ENCODE peak calls at places on chromosomes 12 and 14, in ten cellular contexts. One of them, this sample, is unnamed.

GRCh38 chr14:53002576-53002975 is 51.7 kb upstream of the FERMT2 start:
- DNase-seq in brain microvascular endothelial cell: no peak
- DNase-seq in psoas muscle: no peak
- DNase-seq in left ventricle myocardium inferior: no peak
- DNase-seq in ovary: no peak
- DNase-seq in lung: no peak
- DNase-seq in astrocyte of the cerebellum: no peak
- DNase-seq in OCI-LY7: peak
- DNase-seq in GM23338: no peak
- DNase-seq in right atrium auricular region: no peak
- DNase-seq in this sample: peak

GRCh38 chr12:122125452-122126341 is 47.1 kb downstream of the MLXIP start:
- DNase-seq in astrocyte of the cerebellum: no peak
- DNase-seq in lung: no peak
- DNase-seq in psoas muscle: peak
- DNase-seq in left ventricle myocardium inferior: no peak
- DNase-seq in ovary: no peak
- DNase-seq in GM23338: no peak
- DNase-seq in OCI-LY7: no peak
- DNase-seq in brain microvascular endothelial cell: no peak
- DNase-seq in right atrium auricular region: no peak
- DNase-seq in this sample: no peak

GRCh38 chr12:110844551-110845395 is 2.0 kb upstream of the CCDC63 start:
- DNase-seq in ovary: no peak
- DNase-seq in GM23338: no peak
- DNase-seq in lung: no peak
- DNase-seq in brain microvascular endothelial cell: no peak
- DNase-seq in OCI-LY7: no peak
- DNase-seq in psoas muscle: peak
- DNase-seq in left ventricle myocardium inferior: peak
- DNase-seq in astrocyte of the cerebellum: peak
- DNase-seq in right atrium auricular region: no peak
- DNase-seq in this sample: no peak

GRCh38 chr12:76976777-76977465 is 88.4 kb downstream of the E2F7 start:
- DNase-seq in psoas muscle: no peak
- DNase-seq in lung: no peak
- DNase-seq in right atrium auricular region: no peak
- DNase-seq in brain microvascular endothelial cell: no peak
- DNase-seq in OCI-LY7: no peak
- DNase-seq in left ventricle myocardium inferior: no peak
- DNase-seq in astrocyte of the cerebellum: no peak
- DNase-seq in GM23338: no peak
- DNase-seq in ovary: no peak
- DNase-seq in this sample: no peak

GRCh38 chr12:464484-465267 is 4.9 kb downstream of the B4GALNT3 start:
- DNase-seq in astrocyte of the cerebellum: no peak
- DNase-seq in ovary: no peak
- DNase-seq in OCI-LY7: no peak
- DNase-seq in brain microvascular endothelial cell: no peak
- DNase-seq in psoas muscle: no peak
- DNase-seq in lung: no peak
- DNase-seq in right atrium auricular region: no peak
- DNase-seq in GM23338: no peak
- DNase-seq in left ventricle myocardium inferior: no peak
- DNase-seq in this sample: no peak

GRCh38 chr12:75658826-75659823 is 147.7 kb upstream of the KRR1 start:
- DNase-seq in OCI-LY7: no peak
- DNase-seq in right atrium auricular region: no peak
- DNase-seq in GM23338: no peak
- DNase-seq in lung: no peak
- DNase-seq in left ventricle myocardium inferior: no peak
- DNase-seq in psoas muscle: no peak
- DNase-seq in brain microvascular endothelial cell: peak
- DNase-seq in astrocyte of the cerebellum: peak
- DNase-seq in ovary: no peak
- DNase-seq in this sample: no peak

GRCh38 chr14:104724407-104724980 is 465 bp downstream of the ADSS1 start:
- DNase-seq in ovary: peak
- DNase-seq in psoas muscle: peak
- DNase-seq in OCI-LY7: no peak
- DNase-seq in lung: peak
- DNase-seq in right atrium auricular region: peak
- DNase-seq in astrocyte of the cerebellum: no peak
- DNase-seq in GM23338: peak
- DNase-seq in brain microvascular endothelial cell: no peak
- DNase-seq in left ventricle myocardium inferior: peak
- DNase-seq in this sample: no peak

GRCh38 chr14:29461131-29461530 is 466.5 kb downstream of the PRKD1 start:
- DNase-seq in ovary: no peak
- DNase-seq in astrocyte of the cerebellum: no peak
- DNase-seq in psoas muscle: no peak
- DNase-seq in brain microvascular endothelial cell: no peak
- DNase-seq in lung: no peak
- DNase-seq in OCI-LY7: no peak
- DNase-seq in left ventricle myocardium inferior: no peak
- DNase-seq in GM23338: no peak
- DNase-seq in right atrium auricular region: no peak
- DNase-seq in this sample: no peak

GRCh38 chr14:31418440-31418839 is 1.9 kb downstream of the HEATR5A start:
- DNase-seq in psoas muscle: no peak
- DNase-seq in brain microvascular endothelial cell: no peak
- DNase-seq in ovary: no peak
- DNase-seq in OCI-LY7: no peak
- DNase-seq in lung: no peak
- DNase-seq in GM23338: no peak
- DNase-seq in right atrium auricular region: no peak
- DNase-seq in astrocyte of the cerebellum: no peak
- DNase-seq in left ventricle myocardium inferior: no peak
- DNase-seq in this sample: no peak
- H3K4me3 ChIP-seq in psoas muscle: peak
- H3K4me3 ChIP-seq in brain microvascular endothelial cell: no peak
- H3K4me3 ChIP-seq in ovary: no peak
- H3K4me3 ChIP-seq in OCI-LY7: no peak
- H3K4me3 ChIP-seq in lung: no peak
- H3K4me3 ChIP-seq in GM23338: no peak
- H3K4me3 ChIP-seq in right atrium auricular region: no peak
- H3K4me3 ChIP-seq in astrocyte of the cerebellum: no peak
- H3K4me3 ChIP-seq in left ventricle myocardium inferior: no peak
- H3K4me3 ChIP-seq in this sample: no peak

GRCh38 chr12:52279683-52280318 is 5.4 kb downstream of the KRT86 start:
- DNase-seq in right atrium auricular region: no peak
- DNase-seq in astrocyte of the cerebellum: no peak
- DNase-seq in left ventricle myocardium inferior: no peak
- DNase-seq in brain microvascular endothelial cell: no peak
- DNase-seq in ovary: no peak
- DNase-seq in psoas muscle: no peak
- DNase-seq in GM23338: no peak
- DNase-seq in OCI-LY7: no peak
- DNase-seq in lung: no peak
- DNase-seq in this sample: no peak

GRCh38 chr12:52280319-52280795 is 5.9 kb downstream of the KRT86 start:
- DNase-seq in brain microvascular endothelial cell: peak
- DNase-seq in lung: peak
- DNase-seq in OCI-LY7: no peak
- DNase-seq in right atrium auricular region: peak
- DNase-seq in ovary: peak
- DNase-seq in astrocyte of the cerebellum: peak
- DNase-seq in GM23338: no peak
- DNase-seq in psoas muscle: peak
- DNase-seq in left ventricle myocardium inferior: no peak
- DNase-seq in this sample: no peak

GRCh38 chr12:52278931-52279682 is 4.7 kb downstream of the KRT86 start:
- DNase-seq in astrocyte of the cerebellum: no peak
- DNase-seq in left ventricle myocardium inferior: peak
- DNase-seq in ovary: peak
- DNase-seq in OCI-LY7: peak
- DNase-seq in right atrium auricular region: peak
- DNase-seq in GM23338: peak
- DNase-seq in brain microvascular endothelial cell: peak
- DNase-seq in psoas muscle: peak
- DNase-seq in lung: peak
- DNase-seq in this sample: no peak

GRCh38 chr12:52277486-52278245 is 3.2 kb downstream of the KRT86 start:
- DNase-seq in brain microvascular endothelial cell: no peak
- DNase-seq in GM23338: no peak
- DNase-seq in psoas muscle: no peak
- DNase-seq in OCI-LY7: no peak
- DNase-seq in lung: no peak
- DNase-seq in astrocyte of the cerebellum: no peak
- DNase-seq in left ventricle myocardium inferior: no peak
- DNase-seq in ovary: no peak
- DNase-seq in right atrium auricular region: no peak
- DNase-seq in this sample: no peak

GRCh38 chr12:52278530-52278929 is 4.1 kb downstream of the KRT86 start:
- DNase-seq in ovary: no peak
- DNase-seq in left ventricle myocardium inferior: no peak
- DNase-seq in lung: no peak
- DNase-seq in OCI-LY7: no peak
- DNase-seq in psoas muscle: no peak
- DNase-seq in GM23338: peak
- DNase-seq in astrocyte of the cerebellum: no peak
- DNase-seq in brain microvascular endothelial cell: no peak
- DNase-seq in right atrium auricular region: no peak
- DNase-seq in this sample: no peak
- H3K4me3 ChIP-seq in ovary: no peak
- H3K4me3 ChIP-seq in left ventricle myocardium inferior: no peak
- H3K4me3 ChIP-seq in lung: no peak
- H3K4me3 ChIP-seq in OCI-LY7: no peak
- H3K4me3 ChIP-seq in psoas muscle: no peak
- H3K4me3 ChIP-seq in GM23338: peak
- H3K4me3 ChIP-seq in astrocyte of the cerebellum: peak
- H3K4me3 ChIP-seq in brain microvascular endothelial cell: peak
- H3K4me3 ChIP-seq in right atrium auricular region: no peak
- H3K4me3 ChIP-seq in this sample: peak

GRCh38 chr12:6201775-6202292 is 1.6 kb downstream of the CD9 start:
- DNase-seq in left ventricle myocardium inferior: no peak
- DNase-seq in astrocyte of the cerebellum: no peak
- DNase-seq in ovary: no peak
- DNase-seq in GM23338: no peak
- DNase-seq in psoas muscle: no peak
- DNase-seq in brain microvascular endothelial cell: no peak
- DNase-seq in right atrium auricular region: no peak
- DNase-seq in OCI-LY7: no peak
- DNase-seq in lung: no peak
- DNase-seq in this sample: no peak

GRCh38 chr12:6200266-6201198 is at the start of gene CD9:
- DNase-seq in GM23338: peak
- DNase-seq in left ventricle myocardium inferior: peak
- DNase-seq in psoas muscle: peak
- DNase-seq in brain microvascular endothelial cell: no peak
- DNase-seq in ovary: peak
- DNase-seq in astrocyte of the cerebellum: no peak
- DNase-seq in OCI-LY7: no peak
- DNase-seq in lung: peak
- DNase-seq in right atrium auricular region: no peak
- DNase-seq in this sample: no peak

GRCh38 chr12:6202846-6203245 is 2.6 kb downstream of the CD9 start:
- DNase-seq in lung: no peak
- DNase-seq in ovary: no peak
- DNase-seq in OCI-LY7: no peak
- DNase-seq in left ventricle myocardium inferior: no peak
- DNase-seq in GM23338: no peak
- DNase-seq in psoas muscle: no peak
- DNase-seq in astrocyte of the cerebellum: no peak
- DNase-seq in brain microvascular endothelial cell: no peak
- DNase-seq in right atrium auricular region: no peak
- DNase-seq in this sample: no peak

GRCh38 chr12:6201199-6201608 is 1.0 kb downstream of the CD9 start:
- DNase-seq in OCI-LY7: no peak
- DNase-seq in left ventricle myocardium inferior: no peak
- DNase-seq in lung: no peak
- DNase-seq in GM23338: peak
- DNase-seq in ovary: no peak
- DNase-seq in brain microvascular endothelial cell: no peak
- DNase-seq in astrocyte of the cerebellum: no peak
- DNase-seq in psoas muscle: peak
- DNase-seq in right atrium auricular region: no peak
- DNase-seq in this sample: no peak

DNA sequence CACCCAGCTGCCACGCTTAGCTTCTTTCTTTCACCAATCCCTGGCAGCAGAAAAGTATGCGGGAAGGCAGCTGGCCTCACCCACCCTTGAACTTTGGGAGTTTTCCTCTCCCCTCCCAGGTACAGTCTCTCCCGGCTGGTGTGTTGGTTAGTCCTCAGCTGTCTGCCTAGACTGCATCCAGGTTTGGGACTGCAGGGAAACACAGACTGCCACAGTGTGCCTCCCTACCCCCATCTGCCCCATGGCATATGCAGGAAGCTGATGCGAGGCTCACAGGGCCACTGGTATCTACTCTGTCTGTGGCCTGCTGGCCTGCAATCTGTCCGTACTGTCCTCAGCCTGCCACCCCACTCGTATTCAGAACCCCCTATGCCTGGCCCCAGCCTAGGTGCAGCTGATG is 2.1 kb downstream of the CD9 start:
- DNase-seq in ovary: no peak
- DNase-seq in psoas muscle: no peak
- DNase-seq in lung: no peak
- DNase-seq in GM23338: no peak
- DNase-seq in OCI-LY7: no peak
- DNase-seq in brain microvascular endothelial cell: no peak
- DNase-seq in left ventricle myocardium inferior: no peak
- DNase-seq in astrocyte of the cerebellum: no peak
- DNase-seq in right atrium auricular region: no peak
- DNase-seq in this sample: no peak
- H3K4me3 ChIP-seq in ovary: no peak
- H3K4me3 ChIP-seq in psoas muscle: peak
- H3K4me3 ChIP-seq in lung: no peak
- H3K4me3 ChIP-seq in GM23338: peak
- H3K4me3 ChIP-seq in OCI-LY7: no peak
- H3K4me3 ChIP-seq in brain microvascular endothelial cell: no peak
- H3K4me3 ChIP-seq in left ventricle myocardium inferior: peak
- H3K4me3 ChIP-seq in astrocyte of the cerebellum: no peak
- H3K4me3 ChIP-seq in right atrium auricular region: peak
- H3K4me3 ChIP-seq in this sample: no peak

GRCh38 chr14:95516554-95517209 is at the start of gene SYNE3:
- DNase-seq in left ventricle myocardium inferior: peak
- DNase-seq in lung: no peak
- DNase-seq in brain microvascular endothelial cell: no peak
- DNase-seq in astrocyte of the cerebellum: no peak
- DNase-seq in GM23338: peak
- DNase-seq in psoas muscle: peak
- DNase-seq in ovary: peak
- DNase-seq in right atrium auricular region: no peak
- DNase-seq in OCI-LY7: no peak
- DNase-seq in this sample: no peak

GRCh38 chr14:95519699-95520098 is 3.2 kb upstream of the SYNE3 start:
- DNase-seq in OCI-LY7: peak
- DNase-seq in psoas muscle: peak
- DNase-seq in brain microvascular endothelial cell: peak
- DNase-seq in lung: peak
- DNase-seq in right atrium auricular region: peak
- DNase-seq in left ventricle myocardium inferior: peak
- DNase-seq in ovary: peak
- DNase-seq in astrocyte of the cerebellum: no peak
- DNase-seq in GM23338: no peak
- DNase-seq in this sample: peak

GRCh38 chr14:95515523-95516517 is 630 bp downstream of the SYNE3 start:
- DNase-seq in right atrium auricular region: no peak
- DNase-seq in GM23338: peak
- DNase-seq in psoas muscle: peak
- DNase-seq in lung: no peak
- DNase-seq in ovary: peak
- DNase-seq in OCI-LY7: peak
- DNase-seq in brain microvascular endothelial cell: no peak
- DNase-seq in astrocyte of the cerebellum: no peak
- DNase-seq in left ventricle myocardium inferior: peak
- DNase-seq in this sample: no peak

GRCh38 chr14:95520346-95520745 is 3.9 kb upstream of the SYNE3 start:
- DNase-seq in OCI-LY7: no peak
- DNase-seq in psoas muscle: no peak
- DNase-seq in brain microvascular endothelial cell: no peak
- DNase-seq in left ventricle myocardium inferior: no peak
- DNase-seq in astrocyte of the cerebellum: no peak
- DNase-seq in lung: no peak
- DNase-seq in ovary: no peak
- DNase-seq in GM23338: no peak
- DNase-seq in right atrium auricular region: no peak
- DNase-seq in this sample: no peak

DNA sequence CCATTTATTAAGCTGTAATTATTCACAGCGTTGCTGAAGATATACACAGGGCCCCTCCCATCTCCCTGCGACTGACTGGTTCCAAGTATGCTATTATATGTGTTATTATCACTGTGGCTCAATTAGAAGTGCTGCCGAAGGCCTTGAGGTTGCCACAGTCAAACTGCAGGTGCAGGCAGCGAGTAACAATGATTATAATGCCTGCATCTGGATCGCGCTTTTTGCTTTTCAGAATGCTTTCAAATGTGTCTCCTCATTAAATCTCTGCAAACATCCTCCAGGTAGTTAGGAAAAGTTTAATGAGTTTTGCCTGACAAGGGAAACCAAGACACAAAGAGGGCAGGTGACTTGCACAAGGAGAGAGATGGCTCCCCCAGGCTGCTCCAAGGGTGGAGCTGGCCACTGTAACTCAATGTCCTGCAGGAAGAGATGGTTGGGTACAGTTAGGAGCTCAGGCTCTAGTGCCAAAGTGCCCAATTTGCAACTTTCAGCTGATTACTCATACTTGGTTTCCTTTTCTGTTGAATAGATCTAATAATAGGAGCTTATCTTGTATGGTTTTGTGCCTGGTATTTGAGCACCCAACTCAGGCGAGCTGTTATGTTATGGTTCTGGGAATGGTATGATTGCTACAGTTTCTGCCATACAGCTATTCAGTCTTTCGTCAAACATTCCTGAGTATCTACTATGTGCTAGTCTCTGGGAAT is 1.7 kb upstream of the SYNE3 start:
- DNase-seq in ovary: no peak
- DNase-seq in astrocyte of the cerebellum: no peak
- DNase-seq in lung: no peak
- DNase-seq in left ventricle myocardium inferior: no peak
- DNase-seq in OCI-LY7: no peak
- DNase-seq in GM23338: no peak
- DNase-seq in right atrium auricular region: no peak
- DNase-seq in brain microvascular endothelial cell: peak
- DNase-seq in psoas muscle: no peak
- DNase-seq in this sample: no peak
- H3K4me3 ChIP-seq in ovary: no peak
- H3K4me3 ChIP-seq in astrocyte of the cerebellum: no peak
- H3K4me3 ChIP-seq in lung: no peak
- H3K4me3 ChIP-seq in left ventricle myocardium inferior: peak
- H3K4me3 ChIP-seq in OCI-LY7: peak
- H3K4me3 ChIP-seq in GM23338: no peak
- H3K4me3 ChIP-seq in right atrium auricular region: no peak
- H3K4me3 ChIP-seq in brain microvascular endothelial cell: no peak
- H3K4me3 ChIP-seq in psoas muscle: no peak
- H3K4me3 ChIP-seq in this sample: no peak

This sample was measured in Jurkat, Clone E6-1.